ENCODE peak calls at places on chromosome 4, in four cellular contexts. G, S, N and X are unnamed samples.
A peak's percentile ranks its signal among the peaks of the same experiment; 100 is the strongest.

GRCh38 chr4:83503974-83504373 is 19.1 kb upstream of the ABRAXAS1 start:
- DNase-seq in G (no peak), S (no peak), N (no peak), X (no peak)

GRCh38 chr4:184437988-184438774 is 36.2 kb downstream of the IRF2 start:
- DNase-seq in G (no peak), S (no peak), N (no peak), X (no peak)

GRCh38 chr4:54227261-54228063 is 1.6 kb upstream of the PDGFRA start:
- DNase-seq in G (peak; percentile 5), S (peak; percentile 28), N (no peak), X (no peak)

GRCh38 chr4:185817403-185817818 is 5.4 kb upstream of the SORBS2 start:
- DNase-seq in G (no peak), S (no peak), N (no peak), X (no peak)

GRCh38 chr4:56271121-56271520 is 116.2 kb downstream of the AASDH start:
- DNase-seq in G (no peak), S (no peak), N (no peak), X (no peak)

GRCh38 chr4:167290684-167291083 is 56.4 kb upstream of the SPOCK3 start:
- DNase-seq in G (no peak), S (no peak), N (no peak), X (no peak)

GRCh38 chr4:21749936-21750335 is 198.6 kb downstream of the KCNIP4 start:
- DNase-seq in G (no peak), S (no peak), N (no peak), X (no peak)

GRCh38 chr4:19309365-19309764 is 942.3 kb upstream of the SLIT2 start:
- DNase-seq in G (no peak), S (peak; percentile 44), N (no peak), X (peak; percentile 64)

GRCh38 chr4:157115613-157116340 is 39.8 kb downstream of the GLRB start:
- DNase-seq in G (no peak), S (peak; percentile 41), N (peak; percentile 61), X (peak; percentile 54)

GRCh38 chr4:75180790-75181776 is 248.2 kb downstream of the PARM1 start:
- DNase-seq in G (no peak), S (no peak), N (no peak), X (peak; percentile 13)